ENCODE peak calls at places on chromosomes 4 and X, in four cellular contexts. K is stimulated activated CD4-positive, alpha-beta T cell treated with anti-CD3 and anti-CD28 coated beads, Interleukin-12 subunit alpha, Interleukin-12 subunit beta, amount 100 ng/mL, for 24 hours; B is left cardiac atrium; I is K562. N is an unnamed sample.

GRCh38 chr4:30600246-30600645 is 119.9 kb upstream of the PCDH7 start:
- DNase-seq in K (no peak), B (no peak), I (no peak), N (no peak)

GRCh38 chrX:39985551-39985950 is 112.2 kb downstream of the BCOR start:
- DNase-seq in I (no peak), B (no peak), K (no peak), N (no peak)

GRCh38 chrX:1306909-1307625 is 29.5 kb upstream of the IL3RA start:
- DNase-seq in I (no peak), K (no peak), B (no peak), N (no peak)

GRCh38 chr4:101103381-101104142 is 243.8 kb downstream of the PPP3CA start:
- DNase-seq in K (no peak), I (no peak), B (no peak), N (no peak)

GRCh38 chr4:188110741-188111458 is 1.5 kb upstream of the TRIML2 start:
- DNase-seq in B (no peak), I (no peak), K (no peak), N (no peak)

GRCh38 chr4:59994118-59994517 is 1206.0 kb upstream of the ADGRL3 start:
- DNase-seq in B (no peak), K (no peak), I (no peak), N (no peak)

GRCh38 chr4:167034983-167035382 is 199.3 kb downstream of the SPOCK3 start:
- DNase-seq in K (no peak), I (no peak), B (no peak), N (no peak)

GRCh38 chr4:123986268-123986798 is 589.7 kb downstream of the SPRY1 start:
- DNase-seq in B (peak), I (no peak), K (no peak), N (no peak)

GRCh38 chr4:163542275-163542674 is 47.8 kb downstream of the TMA16 start:
- DNase-seq in I (no peak), B (no peak), K (no peak), N (no peak)

GRCh38 chr4:140529434-140529833 is 5.5 kb downstream of the ELMOD2 start:
- DNase-seq in B (no peak), K (no peak), I (peak), N (no peak)

GRCh38 chr4:173025131-173025530 is 143.5 kb upstream of the GALNT7 start:
- DNase-seq in I (peak), K (peak), B (no peak), N (peak)

GRCh38 chrX:65926095-65927019 is 113.5 kb downstream of the VSIG4 start:
- DNase-seq in I (peak), K (peak), B (no peak), N (peak)

GRCh38 chr4:89868999-89869589 is 25.6 kb upstream of the MMRN1 start:
- DNase-seq in K (no peak), I (no peak), B (no peak), N (no peak)

GRCh38 chr4:47640911-47641310 is 155.8 kb downstream of the ATP10D start:
- DNase-seq in I (no peak), K (no peak), B (no peak), N (no peak)

GRCh38 chr4:1329408-1330371 is 17.3 kb upstream of the UVSSA start:
- DNase-seq in I (no peak), K (no peak), B (no peak), N (no peak)

GRCh38 chrX:102712967-102713677 is 874 bp downstream of the GPRASP2 start:
- DNase-seq in B (peak), I (peak), K (no peak), N (no peak)

GRCh38 chr4:98166025-98166730 is 22.9 kb upstream of the STPG2 start:
- DNase-seq in I (no peak), K (no peak), B (peak), N (no peak)

GRCh38 chrX:149713279-149714050 is 1.6 kb downstream of the MAGEA11 start:
- DNase-seq in B (no peak), I (no peak), K (no peak), N (no peak)